ENCODE peak calls at places on chromosomes 1 and 21, in six cellular contexts. A, B, D, O, K and C are unnamed samples.

GRCh38 chr1:212981571-212982328 is 31.4 kb downstream of the VASH2 start:
- DNase-seq in A (no peak), B (no peak), D (no peak), O (no peak), K (no peak), C (no peak)

GRCh38 chr1:92080128-92080985 is at the start of gene BTBD8:
- DNase-seq in A (peak), B (peak), D (peak), O (peak), K (peak), C (peak)

GRCh38 chr1:159177273-159177907 is 6.0 kb downstream of the CADM3 start:
- DNase-seq in A (no peak), B (no peak), D (no peak), O (peak), K (peak), C (peak)

GRCh38 chr1:25030674-25031589 is 100.9 kb upstream of the RUNX3 start:
- DNase-seq in A (peak), B (peak), D (peak), O (peak), K (peak), C (no peak)

GRCh38 chr1:156069490-156070455 is 8.8 kb downstream of the RAB25 start:
- DNase-seq in A (no peak), B (no peak), D (no peak), O (no peak), K (no peak), C (no peak)

GRCh38 chr1:214494706-214495105 is 56.7 kb downstream of the PTPN14 start:
- DNase-seq in A (no peak), B (no peak), D (no peak), O (peak), K (no peak), C (no peak)

GRCh38 chr1:97567000-97567749 is 353.7 kb downstream of the DPYD start:
- DNase-seq in A (no peak), B (no peak), D (no peak), O (no peak), K (no peak), C (no peak)

GRCh38 chr1:215566556-215567490 is at the start of gene KCTD3:
- DNase-seq in A (no peak), B (no peak), D (peak), O (peak), K (peak), C (peak)

GRCh38 chr1:119372493-119373086 is 4.0 kb downstream of the HAO2 start:
- DNase-seq in A (no peak), B (no peak), D (no peak), O (peak), K (no peak), C (peak)

GRCh38 chr21:36852293-36852692 is 114.2 kb downstream of the HLCS start:
- DNase-seq in A (no peak), B (no peak), D (no peak), O (no peak), K (no peak), C (no peak)

GRCh38 chr1:53145942-53146708 is 3.7 kb upstream of the SLC1A7 start:
- DNase-seq in A (no peak), B (no peak), D (no peak), O (peak), K (no peak), C (no peak)

GRCh38 chr1:11685210-11685752 is 4.3 kb upstream of the MAD2L2 start:
- DNase-seq in A (no peak), B (no peak), D (no peak), O (no peak), K (no peak), C (no peak)

GRCh38 chr1:31214316-31215082 is 25.2 kb downstream of the NKAIN1 start:
- DNase-seq in A (no peak), B (no peak), D (no peak), O (no peak), K (no peak), C (no peak)

GRCh38 chr1:179025975-179026812 is 500 bp downstream of the FAM20B start:
- DNase-seq in A (peak), B (peak), D (peak), O (peak), K (peak), C (peak)

GRCh38 chr1:236394016-236394481 is at the start of gene EDARADD:
- DNase-seq in A (no peak), B (no peak), D (no peak), O (no peak), K (no peak), C (no peak)

GRCh38 chr1:147751346-147751745 is 9.1 kb downstream of the GJA5 start:
- DNase-seq in A (no peak), B (no peak), D (no peak), O (no peak), K (no peak), C (no peak)

GRCh38 chr1:93705897-93706500 is 24.4 kb upstream of the BCAR3 start:
- DNase-seq in A (no peak), B (no peak), D (no peak), O (peak), K (no peak), C (no peak)

GRCh38 chr1:3693321-3693720 is 41.0 kb downstream of the TP73 start:
- DNase-seq in A (no peak), B (no peak), D (no peak), O (no peak), K (no peak), C (no peak)

GRCh38 chr1:33414879-33415278 is 16.0 kb downstream of the PHC2 start:
- DNase-seq in A (no peak), B (no peak), D (no peak), O (no peak), K (no peak), C (no peak)

GRCh38 chr1:229882621-229883020 is 184.4 kb upstream of the GALNT2 start:
- DNase-seq in A (no peak), B (no peak), D (no peak), O (no peak), K (no peak), C (no peak)

GRCh38 chr1:42006836-42007235 is 88.1 kb upstream of the HIVEP3 start:
- DNase-seq in A (no peak), B (no peak), D (no peak), O (peak), K (no peak), C (no peak)

GRCh38 chr1:211935448-211935970 is 99.8 kb downstream of the INTS7 start:
- DNase-seq in A (no peak), B (no peak), D (no peak), O (no peak), K (no peak), C (no peak)

GRCh38 chr1:157045251-157046218 is at the start of gene ARHGEF11:
- DNase-seq in A (peak), B (no peak), D (peak), O (peak), K (peak), C (peak)

GRCh38 chr1:247373721-247374141 is 42.1 kb upstream of the ZNF496 start:
- DNase-seq in A (peak), B (peak), D (peak), O (peak), K (peak), C (peak)

GRCh38 chr1:228363686-228364067 is 43.0 kb downstream of the TRIM11 start:
- DNase-seq in A (no peak), B (no peak), D (no peak), O (no peak), K (no peak), C (no peak)

GRCh38 chr1:233328661-233329498 is 1.4 kb downstream of the MAP3K21 start:
- DNase-seq in A (no peak), B (no peak), D (no peak), O (peak), K (peak), C (peak)

GRCh38 chr21:46515109-46515508 is 56.4 kb downstream of the DIP2A start:
- DNase-seq in A (no peak), B (no peak), D (no peak), O (no peak), K (no peak), C (no peak)

GRCh38 chr1:87684786-87685185 is 356.1 kb downstream of the LMO4 start:
- DNase-seq in A (no peak), B (no peak), D (no peak), O (no peak), K (no peak), C (no peak)

GRCh38 chr1:21278898-21279819 is 11.1 kb downstream of the ECE1 start:
- DNase-seq in A (no peak), B (no peak), D (no peak), O (no peak), K (no peak), C (no peak)